ENCODE peak calls at places on chromosomes 13 and 19, in nine cellular contexts. E, U, O, H, J, X, W, C and Y are unnamed samples.
A peak's percentile ranks its signal among the peaks of the same experiment; 100 is the strongest.

GRCh38 chr13:102983496-102983895 is 82.7 kb downstream of the SLC10A2 start:
- DNase-seq in J (no peak), E (no peak), O (no peak), C (peak; percentile 21), U (no peak), W (no peak), H (no peak), X (peak; percentile 12), Y (no peak)

GRCh38 chr19:55041244-55041626 is 3.2 kb upstream of the GP6 start:
- DNase-seq in U (no peak), W (no peak), C (no peak), O (no peak), E (no peak), X (no peak), J (no peak), H (no peak), Y (no peak)

GRCh38 chr13:66469745-66470144 is 760.4 kb downstream of the PCDH9 start:
- DNase-seq in E (no peak), H (no peak), X (no peak), U (no peak), J (no peak), C (no peak), W (no peak), O (no peak), Y (no peak)

GRCh38 chr19:16066611-16067104 is 9.6 kb upstream of the TPM4 start:
- DNase-seq in U (peak; percentile 63), O (no peak), J (no peak), E (no peak), H (no peak), W (no peak), C (peak; percentile 85), X (peak; percentile 53), Y (peak; percentile 77)

GRCh38 chr19:33125929-33126388 is 6.0 kb upstream of the WDR88 start:
- DNase-seq in W (no peak), X (peak; percentile 66), E (no peak), C (peak; percentile 78), U (peak; percentile 81), O (peak; percentile 42), J (no peak), H (peak; percentile 36), Y (peak; percentile 75)

GRCh38 chr19:43782689-43783231 is 2.0 kb upstream of the KCNN4 start:
- DNase-seq in X (no peak), C (no peak), E (no peak), J (no peak), O (no peak), H (no peak), W (no peak), U (no peak), Y (no peak)

GRCh38 chr19:17234911-17235617 is 9.0 kb downstream of the OCEL1 start:
- DNase-seq in O (no peak), C (peak; percentile 54), J (no peak), X (peak; percentile 30), H (peak; percentile 43), W (peak; percentile 47), E (peak; percentile 50), U (peak; percentile 81), Y (peak; percentile 69)

GRCh38 chr19:47158879-47159509 is 28.4 kb downstream of the SAE1 start:
- DNase-seq in E (no peak), X (peak; percentile 48), J (no peak), U (no peak), O (no peak), H (no peak), C (peak; percentile 59), W (no peak), Y (no peak)

GRCh38 chr13:21359855-21360254 is 99.2 kb downstream of the ZDHHC20 start:
- DNase-seq in U (no peak), W (no peak), H (no peak), C (no peak), O (no peak), J (no peak), E (no peak), X (no peak), Y (no peak)

GRCh38 chr19:6590458-6591319 is at the start of gene CD70:
- DNase-seq in O (no peak), J (no peak), U (peak; percentile 84), C (no peak), H (no peak), X (no peak), W (no peak), E (no peak), Y (peak; percentile 74)

GRCh38 chr19:34263745-34264237 is 9.4 kb downstream of the GARRE1 start:
- DNase-seq in O (no peak), E (no peak), H (no peak), J (no peak), X (no peak), C (no peak), W (no peak), U (no peak), Y (no peak)

GRCh38 chr13:99778500-99778899 is 193.1 kb downstream of the ZIC5 start:
- DNase-seq in W (no peak), H (no peak), C (no peak), O (no peak), X (no peak), E (no peak), U (no peak), J (no peak), Y (no peak)

GRCh38 chr13:107284168-107284567 is 716.2 kb upstream of the ARGLU1 start:
- DNase-seq in C (peak; percentile 14), O (no peak), J (no peak), X (no peak), U (no peak), H (no peak), E (no peak), W (no peak), Y (peak; percentile 33)

GRCh38 chr13:42123600-42123999 is 75.2 kb downstream of the DGKH start:
- DNase-seq in J (no peak), O (no peak), U (no peak), E (no peak), C (no peak), H (no peak), W (no peak), X (no peak), Y (no peak)

GRCh38 chr13:102392810-102393209 is 9.0 kb downstream of the FGF14 start:
- DNase-seq in U (no peak), E (no peak), H (no peak), X (no peak), J (no peak), W (no peak), O (no peak), C (no peak), Y (no peak)

GRCh38 chr19:11090264-11091032 is 1.2 kb downstream of the LDLR start:
- DNase-seq in E (peak; percentile 98), H (peak; percentile 99), J (peak; percentile 97), W (peak; percentile 99), C (peak; percentile 94), X (peak; percentile 95), O (peak; percentile 77), U (peak; percentile 94), Y (peak; percentile 99)

GRCh38 chr19:11088508-11089253 is 582 bp upstream of the LDLR start:
- DNase-seq in U (no peak), C (peak; percentile 45), O (no peak), H (no peak), E (no peak), X (peak; percentile 45), W (no peak), J (no peak), Y (no peak)

GRCh38 chr19:11091343-11092153 is 2.3 kb downstream of the LDLR start:
- DNase-seq in C (peak; percentile 94), W (no peak), U (no peak), H (peak; percentile 51), J (peak; percentile 57), E (no peak), X (peak; percentile 96), O (peak; percentile 46), Y (peak; percentile 74)

GRCh38 chr19:11087870-11088507 is 1.3 kb upstream of the LDLR start:
- DNase-seq in C (no peak), H (no peak), J (no peak), O (no peak), X (no peak), U (no peak), E (no peak), W (no peak), Y (no peak)

GRCh38 chr19:11089254-11090013 is at the start of gene LDLR:
- DNase-seq in W (peak; percentile 76), U (peak; percentile 80), H (peak; percentile 80), X (peak; percentile 89), C (peak; percentile 97), J (peak; percentile 71), O (peak; percentile 69), E (peak; percentile 75), Y (peak; percentile 98)
- TF ChIP-seq CTCF in W (no peak), U (no peak), H (no peak), X (peak; percentile 6), C (no peak), J (no peak), O (no peak), E (no peak), Y (no peak)

GRCh38 chr19:12838182-12838890 is at the start of gene MAST1:
- DNase-seq in H (no peak), E (peak; percentile 25), J (no peak), C (no peak), W (no peak), X (no peak), O (no peak), U (peak; percentile 86), Y (peak; percentile 78)
- TF ChIP-seq CTCF in H (peak; percentile 45), E (peak; percentile 57), J (no peak), C (no peak), W (peak; percentile 63), X (no peak), O (no peak), U (peak; percentile 81), Y (no peak)

DNA sequence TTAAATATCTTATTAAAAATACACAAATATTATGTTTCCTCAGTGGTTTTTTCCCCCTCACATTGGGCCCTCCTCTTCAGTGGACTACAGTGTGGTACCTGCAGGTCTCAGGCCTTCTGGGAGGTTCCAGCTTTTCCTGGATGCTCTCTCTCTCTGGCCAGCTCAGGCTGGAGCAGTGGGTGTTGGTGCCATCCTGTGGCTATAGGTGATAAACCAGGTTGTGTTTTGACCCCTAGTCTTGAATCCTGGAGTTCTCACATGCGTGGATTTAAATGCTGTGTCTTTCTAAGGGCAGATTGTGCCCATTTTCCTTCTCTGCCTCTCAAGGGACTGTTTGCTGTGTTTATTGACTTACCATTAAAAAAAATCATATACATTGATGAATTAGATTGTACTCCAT is 41.2 kb upstream of the ZNF527 start:
- DNase-seq in X (no peak), W (no peak), U (no peak), J (no peak), E (no peak), O (no peak), H (no peak), C (peak; percentile 12), Y (no peak)
- TF ChIP-seq CTCF in X (peak; percentile 9), W (no peak), U (no peak), J (no peak), E (peak; percentile 28), O (peak; percentile 9), H (no peak), C (no peak), Y (peak; percentile 23)

GRCh38 chr13:45464687-45465453 is at the start of gene COG3:
- DNase-seq in H (peak; percentile 96), X (peak; percentile 97), O (peak; percentile 92), C (peak; percentile 98), W (peak; percentile 94), E (peak; percentile 94), J (peak; percentile 81), U (peak; percentile 97), Y (peak; percentile 98)
- TF ChIP-seq CTCF in H (peak; percentile 47), X (peak; percentile 49), O (peak; percentile 43), C (no peak), W (no peak), E (peak; percentile 62), J (no peak), U (peak; percentile 17), Y (peak; percentile 19)